ENCODE peak calls at places on chromosome 12, in six cellular contexts. One of them, this sample, is unnamed.

GRCh38 chr12:64025174-64025958 is 180.9 kb downstream of the SRGAP1 start:
- DNase-seq in hypothalamus: no peak
- DNase-seq in HFFc6: no peak
- DNase-seq in fibroblast of the conjunctiva: no peak
- DNase-seq in breast epithelium: no peak
- DNase-seq in heart right ventricle: no peak
- DNase-seq in this sample: no peak

GRCh38 chr12:108712925-108713203 is 18.5 kb downstream of the CORO1C start:
- DNase-seq in hypothalamus: no peak
- DNase-seq in HFFc6: no peak
- DNase-seq in fibroblast of the conjunctiva: no peak
- DNase-seq in breast epithelium: no peak
- DNase-seq in heart right ventricle: no peak
- DNase-seq in this sample: no peak

GRCh38 chr12:14481201-14481600 is 86.5 kb downstream of the PLBD1 start:
- DNase-seq in hypothalamus: no peak
- DNase-seq in HFFc6: no peak
- DNase-seq in fibroblast of the conjunctiva: no peak
- DNase-seq in breast epithelium: no peak
- DNase-seq in heart right ventricle: no peak
- DNase-seq in this sample: no peak

GRCh38 chr12:12722351-12723146 is 5.4 kb downstream of the CDKN1B start:
- DNase-seq in hypothalamus: no peak
- DNase-seq in HFFc6: no peak
- DNase-seq in fibroblast of the conjunctiva: no peak
- DNase-seq in breast epithelium: no peak
- DNase-seq in heart right ventricle: no peak
- DNase-seq in this sample: no peak

GRCh38 chr12:31525496-31526157 is 65.3 kb downstream of the DENND5B start:
- DNase-seq in hypothalamus: no peak
- DNase-seq in HFFc6: no peak
- DNase-seq in fibroblast of the conjunctiva: no peak
- DNase-seq in breast epithelium: no peak
- DNase-seq in heart right ventricle: no peak
- DNase-seq in this sample: no peak

GRCh38 chr12:16369156-16369555 is 21.7 kb downstream of the MGST1 start:
- DNase-seq in hypothalamus: no peak
- DNase-seq in HFFc6: no peak
- DNase-seq in fibroblast of the conjunctiva: no peak
- DNase-seq in breast epithelium: no peak
- DNase-seq in heart right ventricle: no peak
- DNase-seq in this sample: no peak

GRCh38 chr12:65642006-65642695 is 182.1 kb upstream of the HMGA2 start:
- DNase-seq in hypothalamus: no peak
- DNase-seq in HFFc6: no peak
- DNase-seq in fibroblast of the conjunctiva: no peak
- DNase-seq in breast epithelium: no peak
- DNase-seq in heart right ventricle: no peak
- DNase-seq in this sample: no peak

GRCh38 chr12:100913872-100914600 is 119.5 kb downstream of the ANO4 start:
- DNase-seq in hypothalamus: no peak
- DNase-seq in HFFc6: no peak
- DNase-seq in fibroblast of the conjunctiva: no peak
- DNase-seq in breast epithelium: no peak
- DNase-seq in heart right ventricle: no peak
- DNase-seq in this sample: no peak

GRCh38 chr12:99257672-99258071 is 389.9 kb upstream of the GARIN6 start:
- DNase-seq in hypothalamus: no peak
- DNase-seq in HFFc6: no peak
- DNase-seq in fibroblast of the conjunctiva: no peak
- DNase-seq in breast epithelium: no peak
- DNase-seq in heart right ventricle: no peak
- DNase-seq in this sample: no peak

GRCh38 chr12:27337376-27337775 is 4.7 kb downstream of the BMAL2 start:
- DNase-seq in hypothalamus: no peak
- DNase-seq in HFFc6: no peak
- DNase-seq in fibroblast of the conjunctiva: no peak
- DNase-seq in breast epithelium: no peak
- DNase-seq in heart right ventricle: no peak
- DNase-seq in this sample: no peak

GRCh38 chr12:17954788-17955187 is 135.2 kb downstream of the RERGL start:
- DNase-seq in hypothalamus: no peak
- DNase-seq in HFFc6: no peak
- DNase-seq in fibroblast of the conjunctiva: no peak
- DNase-seq in breast epithelium: no peak
- DNase-seq in heart right ventricle: no peak
- DNase-seq in this sample: no peak

GRCh38 chr12:13208533-13209278 is 12.2 kb downstream of the EMP1 start:
- DNase-seq in hypothalamus: no peak
- DNase-seq in HFFc6: peak
- DNase-seq in fibroblast of the conjunctiva: no peak
- DNase-seq in breast epithelium: no peak
- DNase-seq in heart right ventricle: no peak
- DNase-seq in this sample: no peak

GRCh38 chr12:1911598-1912575 is 6.6 kb downstream of the CACNA2D4 start:
- DNase-seq in hypothalamus: no peak
- DNase-seq in HFFc6: no peak
- DNase-seq in fibroblast of the conjunctiva: no peak
- DNase-seq in breast epithelium: peak
- DNase-seq in heart right ventricle: no peak
- DNase-seq in this sample: no peak

GRCh38 chr12:120925740-120926563 is 21.8 kb upstream of the SPPL3 start:
- DNase-seq in hypothalamus: no peak
- DNase-seq in HFFc6: no peak
- DNase-seq in fibroblast of the conjunctiva: no peak
- DNase-seq in breast epithelium: peak
- DNase-seq in heart right ventricle: no peak
- DNase-seq in this sample: no peak

GRCh38 chr12:42587564-42588307 is 1.8 kb downstream of the PRICKLE1 start:
- DNase-seq in hypothalamus: no peak
- DNase-seq in HFFc6: no peak
- DNase-seq in fibroblast of the conjunctiva: no peak
- DNase-seq in breast epithelium: no peak
- DNase-seq in heart right ventricle: no peak
- DNase-seq in this sample: no peak

GRCh38 chr12:67750528-67751183 is 102.1 kb downstream of the DYRK2 start:
- DNase-seq in hypothalamus: no peak
- DNase-seq in HFFc6: peak
- DNase-seq in fibroblast of the conjunctiva: no peak
- DNase-seq in breast epithelium: no peak
- DNase-seq in heart right ventricle: no peak
- DNase-seq in this sample: no peak

GRCh38 chr12:18643673-18644072 is 94.1 kb downstream of the PLCZ1 start:
- DNase-seq in hypothalamus: no peak
- DNase-seq in HFFc6: no peak
- DNase-seq in fibroblast of the conjunctiva: peak
- DNase-seq in breast epithelium: no peak
- DNase-seq in heart right ventricle: no peak
- DNase-seq in this sample: no peak

This sample was measured in left cardiac atrium.